ENCODE peak calls at places on chromosome 21, in nine cellular contexts. One of them, this sample, is unnamed.

GRCh38 chr21:43290529-43291346 is 121.9 kb downstream of the CRYAA start:
- DNase-seq in heart left ventricle: peak; percentile 17
- DNase-seq in tibial artery: no peak
- DNase-seq in progenitor cell of endocrine pancreas: no peak
- DNase-seq in thyroid gland: no peak
- DNase-seq in stomach: no peak
- DNase-seq in left ventricle myocardium inferior: peak; percentile 6
- DNase-seq in T-helper 2 cell: no peak
- DNase-seq in left kidney: peak; percentile 71
- DNase-seq in this sample: peak; percentile 16

GRCh38 chr21:42375141-42375905 is 9.0 kb upstream of the TFF1 start:
- DNase-seq in tibial artery: no peak
- DNase-seq in thyroid gland: no peak
- DNase-seq in T-helper 2 cell: no peak
- DNase-seq in left kidney: peak; percentile 56
- DNase-seq in left ventricle myocardium inferior: no peak
- DNase-seq in heart left ventricle: no peak
- DNase-seq in stomach: peak; percentile 63
- DNase-seq in progenitor cell of endocrine pancreas: no peak
- DNase-seq in this sample: no peak

GRCh38 chr21:43207868-43208267 is 39.1 kb downstream of the CRYAA start:
- DNase-seq in heart left ventricle: no peak
- DNase-seq in stomach: no peak
- DNase-seq in left ventricle myocardium inferior: no peak
- DNase-seq in thyroid gland: no peak
- DNase-seq in left kidney: no peak
- DNase-seq in tibial artery: no peak
- DNase-seq in progenitor cell of endocrine pancreas: peak; percentile 8
- DNase-seq in T-helper 2 cell: no peak
- DNase-seq in this sample: peak; percentile 4

GRCh38 chr21:45080639-45081414 is 6.4 kb downstream of the ADARB1 start:
- DNase-seq in thyroid gland: no peak
- DNase-seq in tibial artery: no peak
- DNase-seq in stomach: no peak
- DNase-seq in left kidney: no peak
- DNase-seq in left ventricle myocardium inferior: no peak
- DNase-seq in T-helper 2 cell: no peak
- DNase-seq in heart left ventricle: no peak
- DNase-seq in progenitor cell of endocrine pancreas: no peak
- DNase-seq in this sample: no peak

GRCh38 chr21:42617476-42617875 is 35.9 kb upstream of the PDE9A start:
- DNase-seq in left ventricle myocardium inferior: no peak
- DNase-seq in stomach: no peak
- DNase-seq in tibial artery: no peak
- DNase-seq in thyroid gland: no peak
- DNase-seq in heart left ventricle: no peak
- DNase-seq in progenitor cell of endocrine pancreas: no peak
- DNase-seq in T-helper 2 cell: no peak
- DNase-seq in left kidney: peak; percentile 77
- DNase-seq in this sample: no peak

GRCh38 chr21:44261191-44261631 is 486 bp downstream of the DNMT3L start:
- DNase-seq in heart left ventricle: no peak
- DNase-seq in left kidney: no peak
- DNase-seq in T-helper 2 cell: no peak
- DNase-seq in stomach: no peak
- DNase-seq in progenitor cell of endocrine pancreas: no peak
- DNase-seq in left ventricle myocardium inferior: no peak
- DNase-seq in thyroid gland: no peak
- DNase-seq in tibial artery: no peak
- DNase-seq in this sample: no peak

GRCh38 chr21:33042812-33043211 is 17.1 kb downstream of the OLIG2 start:
- DNase-seq in thyroid gland: peak; percentile 13
- DNase-seq in progenitor cell of endocrine pancreas: no peak
- DNase-seq in left ventricle myocardium inferior: no peak
- DNase-seq in left kidney: no peak
- DNase-seq in heart left ventricle: no peak
- DNase-seq in tibial artery: no peak
- DNase-seq in T-helper 2 cell: no peak
- DNase-seq in stomach: no peak
- DNase-seq in this sample: no peak

GRCh38 chr21:42237577-42237976 is 18.6 kb downstream of the ABCG1 start:
- DNase-seq in heart left ventricle: no peak
- DNase-seq in T-helper 2 cell: peak; percentile 39
- DNase-seq in progenitor cell of endocrine pancreas: no peak
- DNase-seq in left kidney: no peak
- DNase-seq in stomach: no peak
- DNase-seq in tibial artery: no peak
- DNase-seq in thyroid gland: no peak
- DNase-seq in left ventricle myocardium inferior: no peak
- DNase-seq in this sample: no peak

GRCh38 chr21:45132841-45133573 is 58.6 kb downstream of the ADARB1 start:
- DNase-seq in stomach: no peak
- DNase-seq in progenitor cell of endocrine pancreas: no peak
- DNase-seq in T-helper 2 cell: no peak
- DNase-seq in heart left ventricle: no peak
- DNase-seq in thyroid gland: peak; percentile 17
- DNase-seq in tibial artery: peak; percentile 77
- DNase-seq in left ventricle myocardium inferior: no peak
- DNase-seq in left kidney: no peak
- DNase-seq in this sample: no peak

GRCh38 chr21:46124926-46125845 is 27.3 kb downstream of the COL6A2 start:
- DNase-seq in left ventricle myocardium inferior: no peak
- DNase-seq in T-helper 2 cell: no peak
- DNase-seq in heart left ventricle: peak; percentile 22
- DNase-seq in stomach: peak; percentile 21
- DNase-seq in tibial artery: peak; percentile 16
- DNase-seq in progenitor cell of endocrine pancreas: peak; percentile 8
- DNase-seq in left kidney: no peak
- DNase-seq in thyroid gland: no peak
- DNase-seq in this sample: peak; percentile 5

GRCh38 chr21:33943293-33943692 is 27.7 kb upstream of the ATP5PO start:
- DNase-seq in heart left ventricle: no peak
- DNase-seq in left kidney: no peak
- DNase-seq in left ventricle myocardium inferior: no peak
- DNase-seq in stomach: no peak
- DNase-seq in T-helper 2 cell: no peak
- DNase-seq in tibial artery: no peak
- DNase-seq in thyroid gland: no peak
- DNase-seq in progenitor cell of endocrine pancreas: no peak
- DNase-seq in this sample: no peak

GRCh38 chr21:15617968-15618367 is 111.8 kb upstream of the USP25 start:
- DNase-seq in heart left ventricle: no peak
- DNase-seq in tibial artery: no peak
- DNase-seq in progenitor cell of endocrine pancreas: no peak
- DNase-seq in left kidney: peak; percentile 11
- DNase-seq in left ventricle myocardium inferior: no peak
- DNase-seq in T-helper 2 cell: no peak
- DNase-seq in thyroid gland: no peak
- DNase-seq in stomach: no peak
- DNase-seq in this sample: no peak

GRCh38 chr21:45276620-45277019 is 11.1 kb downstream of the POFUT2 start:
- DNase-seq in stomach: peak; percentile 23
- DNase-seq in left kidney: no peak
- DNase-seq in T-helper 2 cell: no peak
- DNase-seq in left ventricle myocardium inferior: no peak
- DNase-seq in thyroid gland: no peak
- DNase-seq in heart left ventricle: no peak
- DNase-seq in progenitor cell of endocrine pancreas: no peak
- DNase-seq in tibial artery: peak; percentile 11
- DNase-seq in this sample: peak; percentile 8

GRCh38 chr21:44957901-44958451 is 18.1 kb downstream of the SLX9 start:
- DNase-seq in left ventricle myocardium inferior: peak; percentile 35
- DNase-seq in thyroid gland: no peak
- DNase-seq in tibial artery: no peak
- DNase-seq in stomach: no peak
- DNase-seq in progenitor cell of endocrine pancreas: no peak
- DNase-seq in heart left ventricle: peak; percentile 52
- DNase-seq in T-helper 2 cell: no peak
- DNase-seq in left kidney: no peak
- DNase-seq in this sample: no peak

GRCh38 chr21:45050786-45051489 is 23.4 kb upstream of the ADARB1 start:
- DNase-seq in progenitor cell of endocrine pancreas: no peak
- DNase-seq in T-helper 2 cell: no peak
- DNase-seq in left ventricle myocardium inferior: no peak
- DNase-seq in thyroid gland: no peak
- DNase-seq in heart left ventricle: no peak
- DNase-seq in stomach: no peak
- DNase-seq in tibial artery: peak; percentile 77
- DNase-seq in left kidney: no peak
- DNase-seq in this sample: no peak

GRCh38 chr21:43811262-43812105 is 22.1 kb downstream of the RRP1 start:
- DNase-seq in thyroid gland: no peak
- DNase-seq in T-helper 2 cell: no peak
- DNase-seq in progenitor cell of endocrine pancreas: no peak
- DNase-seq in tibial artery: no peak
- DNase-seq in stomach: no peak
- DNase-seq in left ventricle myocardium inferior: no peak
- DNase-seq in left kidney: no peak
- DNase-seq in heart left ventricle: no peak
- DNase-seq in this sample: no peak

GRCh38 chr21:45130324-45130774 is 56.0 kb downstream of the ADARB1 start:
- DNase-seq in stomach: no peak
- DNase-seq in left kidney: no peak
- DNase-seq in tibial artery: peak; percentile 53
- DNase-seq in progenitor cell of endocrine pancreas: no peak
- DNase-seq in heart left ventricle: no peak
- DNase-seq in left ventricle myocardium inferior: no peak
- DNase-seq in T-helper 2 cell: no peak
- DNase-seq in thyroid gland: no peak
- DNase-seq in this sample: no peak

GRCh38 chr21:33117268-33117888 is 47.4 kb downstream of the OLIG1 start:
- DNase-seq in thyroid gland: no peak
- DNase-seq in left ventricle myocardium inferior: no peak
- DNase-seq in heart left ventricle: no peak
- DNase-seq in tibial artery: no peak
- DNase-seq in left kidney: no peak
- DNase-seq in stomach: no peak
- DNase-seq in progenitor cell of endocrine pancreas: no peak
- DNase-seq in T-helper 2 cell: no peak
- DNase-seq in this sample: no peak

GRCh38 chr21:42437786-42438185 is 34.1 kb downstream of the UBASH3A start:
- DNase-seq in left kidney: peak; percentile 91
- DNase-seq in left ventricle myocardium inferior: no peak
- DNase-seq in heart left ventricle: no peak
- DNase-seq in thyroid gland: no peak
- DNase-seq in tibial artery: no peak
- DNase-seq in progenitor cell of endocrine pancreas: peak; percentile 49
- DNase-seq in stomach: no peak
- DNase-seq in T-helper 2 cell: no peak
- DNase-seq in this sample: peak; percentile 45

GRCh38 chr21:31371715-31372114 is 27.7 kb upstream of the TIAM1 start:
- DNase-seq in left ventricle myocardium inferior: no peak
- DNase-seq in tibial artery: no peak
- DNase-seq in thyroid gland: no peak
- DNase-seq in heart left ventricle: no peak
- DNase-seq in T-helper 2 cell: no peak
- DNase-seq in left kidney: no peak
- DNase-seq in stomach: no peak
- DNase-seq in progenitor cell of endocrine pancreas: no peak
- DNase-seq in this sample: no peak

GRCh38 chr21:44653123-44653522 is 1.3 kb downstream of the KRTAP12-4 start:
- DNase-seq in tibial artery: no peak
- DNase-seq in stomach: peak; percentile 22
- DNase-seq in heart left ventricle: no peak
- DNase-seq in T-helper 2 cell: no peak
- DNase-seq in left ventricle myocardium inferior: no peak
- DNase-seq in thyroid gland: no peak
- DNase-seq in left kidney: peak; percentile 12
- DNase-seq in progenitor cell of endocrine pancreas: no peak
- DNase-seq in this sample: peak; percentile 33

GRCh38 chr21:44428281-44428942 is 26.9 kb upstream of the LRRC3 start:
- DNase-seq in tibial artery: peak; percentile 4
- DNase-seq in T-helper 2 cell: peak; percentile 60
- DNase-seq in left kidney: no peak
- DNase-seq in stomach: peak; percentile 77
- DNase-seq in heart left ventricle: no peak
- DNase-seq in thyroid gland: no peak
- DNase-seq in progenitor cell of endocrine pancreas: peak; percentile 9
- DNase-seq in left ventricle myocardium inferior: no peak
- DNase-seq in this sample: peak; percentile 78

GRCh38 chr21:26055841-26056264 is 114.7 kb downstream of the APP start:
- DNase-seq in tibial artery: no peak
- DNase-seq in stomach: no peak
- DNase-seq in T-helper 2 cell: no peak
- DNase-seq in progenitor cell of endocrine pancreas: no peak
- DNase-seq in left kidney: peak; percentile 41
- DNase-seq in heart left ventricle: no peak
- DNase-seq in left ventricle myocardium inferior: no peak
- DNase-seq in thyroid gland: no peak
- DNase-seq in this sample: no peak

GRCh38 chr21:31493350-31493880 is 149.4 kb upstream of the TIAM1 start:
- DNase-seq in left ventricle myocardium inferior: no peak
- DNase-seq in heart left ventricle: no peak
- DNase-seq in T-helper 2 cell: no peak
- DNase-seq in progenitor cell of endocrine pancreas: no peak
- DNase-seq in tibial artery: no peak
- DNase-seq in left kidney: no peak
- DNase-seq in stomach: no peak
- DNase-seq in thyroid gland: no peak
- DNase-seq in this sample: no peak

GRCh38 chr21:42524341-42525227 is 10.9 kb downstream of the SLC37A1 start:
- DNase-seq in heart left ventricle: peak; percentile 87
- DNase-seq in tibial artery: peak; percentile 69
- DNase-seq in left ventricle myocardium inferior: peak; percentile 61
- DNase-seq in left kidney: peak; percentile 68
- DNase-seq in stomach: peak; percentile 80
- DNase-seq in thyroid gland: peak; percentile 88
- DNase-seq in progenitor cell of endocrine pancreas: peak; percentile 24
- DNase-seq in T-helper 2 cell: peak; percentile 65
- DNase-seq in this sample: peak; percentile 53

GRCh38 chr21:26624983-26625519 is 52.0 kb upstream of the CYYR1 start:
- DNase-seq in heart left ventricle: no peak
- DNase-seq in tibial artery: no peak
- DNase-seq in left ventricle myocardium inferior: no peak
- DNase-seq in T-helper 2 cell: no peak
- DNase-seq in progenitor cell of endocrine pancreas: no peak
- DNase-seq in thyroid gland: no peak
- DNase-seq in stomach: no peak
- DNase-seq in left kidney: no peak
- DNase-seq in this sample: no peak

GRCh38 chr21:33231526-33231925 is 1.8 kb downstream of the IFNAR2 start:
- DNase-seq in stomach: no peak
- DNase-seq in left kidney: no peak
- DNase-seq in progenitor cell of endocrine pancreas: no peak
- DNase-seq in left ventricle myocardium inferior: no peak
- DNase-seq in T-helper 2 cell: no peak
- DNase-seq in tibial artery: no peak
- DNase-seq in heart left ventricle: no peak
- DNase-seq in thyroid gland: no peak
- DNase-seq in this sample: no peak

GRCh38 chr21:40736145-40736544 is 110.8 kb downstream of the DSCAM start:
- DNase-seq in thyroid gland: no peak
- DNase-seq in heart left ventricle: no peak
- DNase-seq in stomach: no peak
- DNase-seq in left ventricle myocardium inferior: no peak
- DNase-seq in progenitor cell of endocrine pancreas: no peak
- DNase-seq in T-helper 2 cell: no peak
- DNase-seq in tibial artery: no peak
- DNase-seq in left kidney: no peak
- DNase-seq in this sample: no peak

GRCh38 chr21:32732544-32732943 is 4.7 kb upstream of the SYNJ1 start:
- DNase-seq in left kidney: no peak
- DNase-seq in thyroid gland: no peak
- DNase-seq in stomach: no peak
- DNase-seq in tibial artery: no peak
- DNase-seq in progenitor cell of endocrine pancreas: no peak
- DNase-seq in T-helper 2 cell: no peak
- DNase-seq in left ventricle myocardium inferior: no peak
- DNase-seq in heart left ventricle: no peak
- DNase-seq in this sample: no peak

GRCh38 chr21:36859744-36860501 is 106.5 kb downstream of the HLCS start:
- DNase-seq in heart left ventricle: peak; percentile 85
- DNase-seq in left ventricle myocardium inferior: peak; percentile 80
- DNase-seq in thyroid gland: peak; percentile 35
- DNase-seq in left kidney: peak; percentile 58
- DNase-seq in T-helper 2 cell: no peak
- DNase-seq in progenitor cell of endocrine pancreas: no peak
- DNase-seq in tibial artery: peak; percentile 70
- DNase-seq in stomach: peak; percentile 72
- DNase-seq in this sample: peak; percentile 82

GRCh38 chr21:25552856-25553255 is 54.4 kb downstream of the MRPL39 start:
- DNase-seq in tibial artery: no peak
- DNase-seq in stomach: no peak
- DNase-seq in thyroid gland: no peak
- DNase-seq in T-helper 2 cell: no peak
- DNase-seq in left ventricle myocardium inferior: no peak
- DNase-seq in left kidney: no peak
- DNase-seq in heart left ventricle: no peak
- DNase-seq in progenitor cell of endocrine pancreas: no peak
- DNase-seq in this sample: no peak

This sample was measured in WTC11.